ENCODE peak calls at places on chromosome 13, in five cellular contexts. O, J, F, Z and E are unnamed samples. For H3K4me1, the result is how much of the 10 kb centered on the place peaks cover.

GRCh38 chr13:36163809-36164308 is 32.7 kb upstream of the DCLK1 start:
- DNase-seq in O (no peak), J (peak), F (peak), Z (peak), E (peak)

GRCh38 chr13:74063533-74064100 is 70.6 kb downstream of the KLF12 start:
- DNase-seq in O (no peak), J (no peak), F (no peak), Z (no peak), E (no peak)

GRCh38 chr13:23703241-23703640 is 133.0 kb downstream of the TNFRSF19 start:
- DNase-seq in O (no peak), J (no peak), F (no peak), Z (no peak), E (no peak)

GRCh38 chr13:59279024-59279423 is 884.7 kb downstream of the DIAPH3 start:
- DNase-seq in O (no peak), J (no peak), F (no peak), Z (no peak), E (no peak)

GRCh38 chr13:112697756-112698655 is 8.2 kb downstream of the ATP11A start:
- DNase-seq in O (no peak), J (no peak), F (no peak), Z (no peak), E (no peak)

GRCh38 chr13:75299913-75300862 is 181.8 kb downstream of the TBC1D4 start:
- DNase-seq in O (no peak), J (peak), F (peak), Z (no peak), E (no peak)

GRCh38 chr13:59621791-59622190 is 541.9 kb downstream of the DIAPH3 start:
- DNase-seq in O (no peak), J (no peak), F (no peak), Z (no peak), E (no peak)

GRCh38 chr13:39283062-39283461 is 244.8 kb downstream of the NHLRC3 start:
- DNase-seq in O (no peak), J (no peak), F (no peak), Z (no peak), E (no peak)

GRCh38 chr13:24692541-24692940 is 12.3 kb downstream of the ATP12A start:
- DNase-seq in O (no peak), J (no peak), F (no peak), Z (no peak), E (no peak)

GRCh38 chr13:24131749-24132148 is 28.8 kb upstream of the SPATA13 start:
- DNase-seq in O (no peak), J (no peak), F (no peak), Z (no peak), E (no peak)

GRCh38 chr13:24220086-24220703 is 59.7 kb downstream of the SPATA13 start:
- DNase-seq in O (peak), J (peak), F (peak), Z (no peak), E (no peak)

GRCh38 chr13:66895780-66896179 is 334.4 kb downstream of the PCDH9 start:
- DNase-seq in O (no peak), J (no peak), F (no peak), Z (no peak), E (no peak)

GRCh38 chr13:60410299-60410698 is 13.3 kb downstream of the TDRD3 start:
- DNase-seq in O (no peak), J (no peak), F (no peak), Z (no peak), E (no peak)

GRCh38 chr13:52652980-52653303 is 306 bp downstream of the SUGT1 start:
- DNase-seq in O (no peak), J (no peak), F (no peak), Z (no peak), E (no peak)

GRCh38 chr13:112326821-112327370 is 49.3 kb upstream of the SPACA7 start:
- DNase-seq in O (no peak), J (no peak), F (no peak), Z (no peak), E (no peak)

GRCh38 chr13:110387451-110388140 is 80.5 kb downstream of the COL4A2 start:
- DNase-seq in O (no peak), J (peak), F (peak), Z (no peak), E (peak)

GRCh38 chr13:26017196-26017921 is 34.5 kb downstream of the SHISA2 start:
- DNase-seq in O (no peak), J (no peak), F (no peak), Z (no peak), E (no peak)

GRCh38 chr13:105196052-105196451 is 1339.4 kb downstream of the EFNB2 start:
- DNase-seq in O (no peak), J (peak), F (no peak), Z (no peak), E (no peak)

GRCh38 chr13:42612021-42612765 is 38.2 kb downstream of the TNFSF11 start:
- DNase-seq in O (no peak), J (no peak), F (no peak), Z (no peak), E (no peak)

GRCh38 chr13:51786425-51787010 is 17.4 kb downstream of the DHRS12 start:
- DNase-seq in O (no peak), J (no peak), F (no peak), Z (no peak), E (no peak)

GRCh38 chr13:83815598-83815997 is 66.7 kb downstream of the SLITRK1 start:
- DNase-seq in O (no peak), J (no peak), F (no peak), Z (no peak), E (no peak)

GRCh38 chr13:42355841-42356575 is 84.1 kb downstream of the AKAP11 start:
- DNase-seq in O (no peak), J (no peak), F (peak), Z (no peak), E (no peak)

GRCh38 chr13:79637086-79637763 is 156.3 kb downstream of the NDFIP2 start:
- DNase-seq in O (no peak), J (peak), F (no peak), Z (no peak), E (peak)

GRCh38 chr13:41416276-41416675 is 41.1 kb upstream of the RGCC start:
- DNase-seq in O (no peak), J (no peak), F (peak), Z (no peak), E (no peak)

GRCh38 chr13:79825959-79826358 is 345.0 kb downstream of the NDFIP2 start:
- DNase-seq in O (no peak), J (no peak), F (no peak), Z (no peak), E (no peak)

GRCh38 chr13:94431987-94432386 is 47.5 kb downstream of the DCT start:
- DNase-seq in O (no peak), J (no peak), F (no peak), Z (no peak), E (no peak)

GRCh38 chr13:91347996-91348905 is 764 bp downstream of the MIR17HG start:
- DNase-seq in O (no peak), J (no peak), F (peak), Z (no peak), E (no peak)
- H3K4me1 ChIP-seq in O (under half), J (under half), F (under half), Z (under half), E (under half)

GRCh38 chr13:48542581-48543341 is 9.9 kb upstream of the RCBTB2 start:
- DNase-seq in O (no peak), J (peak), F (no peak), Z (no peak), E (peak)
- TF ChIP-seq CTCF in O (no peak), J (peak), F (no peak), Z (no peak), E (no peak)

GRCh38 chr13:98985591-98985990 is 7.7 kb upstream of the DOCK9 start:
- DNase-seq in O (no peak), J (no peak), F (no peak), Z (no peak), E (no peak)

GRCh38 chr13:98984118-98984517 is 6.3 kb upstream of the DOCK9 start:
- DNase-seq in O (peak), J (no peak), F (no peak), Z (no peak), E (no peak)

GRCh38 chr13:98981596-98982195 is 3.8 kb upstream of the DOCK9 start:
- DNase-seq in O (no peak), J (no peak), F (no peak), Z (no peak), E (no peak)

GRCh38 chr13:98984983-98985382 is 7.1 kb upstream of the DOCK9 start:
- DNase-seq in O (no peak), J (no peak), F (no peak), Z (no peak), E (no peak)

GRCh38 chr13:98983182-98983581 is 5.3 kb upstream of the DOCK9 start:
- DNase-seq in O (no peak), J (no peak), F (no peak), Z (no peak), E (no peak)
- H3K27ac ChIP-seq in O (no peak), J (no peak), F (no peak), Z (no peak), E (no peak)

DNA sequence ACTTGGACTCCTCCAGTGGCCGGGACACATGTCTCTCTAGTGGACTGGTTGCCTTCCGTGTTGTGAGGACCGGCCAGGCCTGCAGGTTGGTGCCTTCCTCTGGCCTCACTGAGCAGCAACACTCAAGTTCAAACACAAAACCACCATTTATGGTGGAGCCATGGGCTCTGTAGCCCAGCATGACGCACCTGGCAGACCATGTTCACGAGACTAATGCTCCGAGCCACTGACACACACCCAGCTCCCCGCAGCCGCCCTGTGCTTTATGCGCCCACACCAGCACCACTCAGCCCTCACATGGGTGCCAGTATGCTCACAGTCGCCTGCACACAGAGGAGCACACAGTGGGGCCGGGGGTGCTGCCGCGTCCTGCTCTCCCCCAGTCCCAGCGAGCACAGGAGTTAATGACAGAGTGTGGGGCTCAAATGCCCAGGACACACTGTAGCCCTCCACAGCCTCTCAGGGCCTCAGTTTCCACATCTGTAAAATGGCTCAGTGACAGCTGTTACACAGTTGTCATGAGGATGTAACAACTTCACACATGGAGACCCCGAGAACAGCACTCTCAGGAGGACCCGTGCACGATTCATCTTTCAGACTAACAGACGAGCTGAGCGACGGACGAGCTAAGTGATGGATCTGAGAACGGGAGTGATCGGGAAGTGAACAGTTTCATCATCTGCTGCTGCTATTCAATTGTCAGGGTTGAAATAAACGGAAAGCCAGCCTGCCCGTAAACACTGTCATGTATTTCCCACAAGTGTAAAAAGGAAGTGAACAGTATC is 7.8 kb downstream of the GAS6 start:
- DNase-seq in O (no peak), J (no peak), F (no peak), Z (peak), E (no peak)
- H3K4me1 ChIP-seq in O (under half), J (under half), F (under half), Z (under half), E (half or more)

GRCh38 chr13:29402168-29402621 is 193.3 kb downstream of the SLC7A1 start:
- DNase-seq in O (no peak), J (peak), F (peak), Z (no peak), E (no peak)

GRCh38 chr13:29396446-29396845 is 199.0 kb downstream of the SLC7A1 start:
- DNase-seq in O (no peak), J (no peak), F (no peak), Z (no peak), E (no peak)

DNA sequence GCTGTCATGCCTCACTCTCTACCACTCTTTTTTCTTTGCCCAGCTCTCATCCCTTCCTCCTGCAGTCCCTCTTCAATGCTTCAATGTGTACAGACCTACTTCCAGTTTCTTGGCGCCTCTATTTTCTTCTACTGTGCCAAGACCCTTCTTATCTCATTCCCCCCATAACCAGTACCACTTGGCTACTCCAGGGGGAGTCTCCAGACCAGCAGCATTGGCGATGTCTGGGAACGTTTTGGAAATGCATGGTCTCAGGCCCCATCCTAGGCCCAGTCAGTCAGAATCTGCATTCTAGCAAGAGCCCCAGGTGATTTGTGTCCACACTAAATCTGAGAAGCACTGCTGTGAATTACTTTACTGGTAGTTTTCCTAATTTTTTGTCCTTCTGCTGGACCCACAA is 198.2 kb downstream of the SLC7A1 start:
- DNase-seq in O (no peak), J (no peak), F (no peak), Z (no peak), E (no peak)
- TF ChIP-seq CTCF in O (no peak), J (no peak), F (no peak), Z (no peak), E (no peak)

GRCh38 chr13:85724554-85725432 is 74.4 kb downstream of the SLITRK6 start:
- DNase-seq in O (peak), J (peak), F (no peak), Z (no peak), E (no peak)
- H3K27ac ChIP-seq in O (no peak), J (no peak), F (no peak), Z (peak), E (no peak)

DNA sequence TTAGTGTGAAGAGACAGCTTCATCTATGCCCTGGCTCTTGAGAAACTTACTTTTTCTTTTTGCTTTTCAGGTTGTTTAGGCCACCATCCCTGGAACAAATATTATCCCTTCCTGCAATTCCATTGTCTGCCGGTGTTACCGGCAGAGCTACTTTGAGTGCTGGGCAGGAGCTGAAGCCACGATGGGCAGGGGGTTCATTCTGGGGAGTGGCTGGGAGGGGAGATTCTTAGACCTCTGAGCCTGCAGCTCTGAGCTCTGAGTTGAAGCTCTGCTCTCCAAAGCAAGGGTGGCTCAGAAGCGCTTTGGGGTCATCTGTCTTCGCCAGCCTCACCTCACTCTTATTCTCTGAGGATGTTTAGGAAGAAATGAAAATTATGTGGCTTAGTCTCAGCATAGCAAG is 1066.6 kb upstream of the SLC10A2 start:
- DNase-seq in O (no peak), J (no peak), F (no peak), Z (no peak), E (no peak)
- H3K4me1 ChIP-seq in O (under half), J (under half), F (under half), Z (under half), E (under half)

DNA sequence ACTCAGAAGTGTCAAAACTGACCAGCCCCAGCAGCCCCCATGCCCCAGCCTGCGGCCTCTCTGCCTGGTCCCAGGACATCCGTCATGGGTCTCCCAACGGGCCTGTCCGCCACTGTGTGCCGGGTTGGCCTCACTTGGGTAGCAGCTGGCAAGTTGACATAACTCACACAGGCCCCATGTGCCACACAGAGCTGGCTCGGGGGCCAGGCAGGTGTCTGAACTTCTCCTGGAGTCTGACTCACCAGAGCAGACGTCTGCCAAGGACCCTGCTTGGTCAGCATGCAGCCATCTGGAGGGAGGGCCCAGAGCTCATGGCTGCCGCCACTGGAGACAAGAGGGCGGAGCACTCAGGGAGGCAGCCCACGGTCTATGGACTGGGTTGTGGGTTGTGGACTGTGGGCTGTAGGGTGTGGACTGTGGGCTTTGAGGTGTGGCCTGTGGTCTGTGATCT is 32.0 kb upstream of the TMEM255B start:
- DNase-seq in O (no peak), J (peak), F (peak), Z (no peak), E (peak)
- TF ChIP-seq CTCF in O (no peak), J (no peak), F (no peak), Z (no peak), E (no peak)